ENCODE peak calls at places on chromosomes 3 and 15, in nine cellular contexts. P is progenitor cell of endocrine pancreas, L is right atrium auricular region, M is lower lobe of right lung, F is cardiac muscle cell, W is adrenal gland, A is IMR-90, D is NB4, I is MCF 10A. J is an unnamed sample.

GRCh38 chr15:45948226-45948625 is 313.4 kb downstream of the SQOR start:
- DNase-seq in P (no peak), L (no peak), M (no peak), F (no peak), W (no peak), A (no peak), D (no peak), I (no peak), J (no peak)

GRCh38 chr3:71339049-71339448 is 244.5 kb downstream of the FOXP1 start:
- DNase-seq in P (no peak), L (no peak), M (no peak), F (no peak), W (no peak), A (no peak), D (no peak), I (no peak), J (no peak)

GRCh38 chr3:194738254-194739093 is 52.8 kb downstream of the FAM43A start:
- DNase-seq in P (no peak), L (no peak), M (no peak), F (no peak), W (peak), A (peak), D (no peak), I (peak), J (no peak)

GRCh38 chr15:82129769-82130168 is 84.0 kb upstream of the MEX3B start:
- DNase-seq in P (no peak), L (no peak), M (no peak), F (no peak), W (no peak), A (peak), D (no peak), I (no peak), J (no peak)

GRCh38 chr3:107825556-107825955 is 265.3 kb downstream of the CD47 start:
- DNase-seq in P (no peak), L (no peak), M (no peak), F (no peak), W (no peak), A (no peak), D (no peak), I (no peak), J (no peak)

GRCh38 chr3:113329757-113330156 is 111.5 kb downstream of the CFAP44 start:
- DNase-seq in P (no peak), L (no peak), M (no peak), F (no peak), W (no peak), A (peak), D (no peak), I (no peak), J (no peak)

GRCh38 chr15:97961067-97961954 is 808 bp downstream of the ARRDC4 start:
- DNase-seq in P (peak), L (no peak), M (peak), F (peak), W (peak), A (peak), D (peak), I (peak), J (no peak)

GRCh38 chr15:70025413-70026296 is 72.1 kb downstream of the TLE3 start:
- DNase-seq in P (no peak), L (no peak), M (no peak), F (no peak), W (no peak), A (no peak), D (no peak), I (no peak), J (peak)

GRCh38 chr15:22866066-22866465 is 27.6 kb downstream of the NIPA2 start:
- DNase-seq in P (no peak), L (no peak), M (no peak), F (no peak), W (no peak), A (peak), D (peak), I (no peak), J (no peak)

GRCh38 chr3:127019449-127019848 is 36.5 kb downstream of the PLXNA1 start:
- DNase-seq in P (no peak), L (no peak), M (no peak), F (no peak), W (no peak), A (peak), D (no peak), I (no peak), J (no peak)

GRCh38 chr3:16060945-16061344 is 113.5 kb upstream of the GALNT15 start:
- DNase-seq in P (no peak), L (peak), M (no peak), F (no peak), W (peak), A (peak), D (no peak), I (peak), J (no peak)

GRCh38 chr3:132837615-132838014 is 115.4 kb upstream of the NPHP3 start:
- DNase-seq in P (no peak), L (no peak), M (no peak), F (no peak), W (no peak), A (no peak), D (no peak), I (no peak), J (no peak)

GRCh38 chr3:133209871-133210550 is 171.8 kb downstream of the TMEM108 start:
- DNase-seq in P (no peak), L (no peak), M (no peak), F (no peak), W (no peak), A (peak), D (peak), I (no peak), J (no peak)

GRCh38 chr3:48426944-48427629 is 2.8 kb downstream of the PLXNB1 start:
- DNase-seq in P (no peak), L (no peak), M (no peak), F (no peak), W (no peak), A (no peak), D (no peak), I (no peak), J (no peak)

GRCh38 chr15:40930430-40931299 is 1.5 kb downstream of the DLL4 start:
- DNase-seq in P (peak), L (no peak), M (peak), F (peak), W (peak), A (peak), D (peak), I (peak), J (no peak)

GRCh38 chr15:58241872-58242271 is 103.7 kb downstream of the AQP9 start:
- DNase-seq in P (no peak), L (no peak), M (no peak), F (peak), W (no peak), A (no peak), D (no peak), I (no peak), J (no peak)

GRCh38 chr3:180059351-180059750 is 22.6 kb upstream of the PEX5L start:
- DNase-seq in P (no peak), L (no peak), M (no peak), F (no peak), W (no peak), A (peak), D (no peak), I (peak), J (no peak)

GRCh38 chr15:70558406-70559222 is 204.7 kb downstream of the UACA start:
- DNase-seq in P (no peak), L (no peak), M (no peak), F (no peak), W (no peak), A (no peak), D (no peak), I (no peak), J (no peak)

GRCh38 chr3:15610083-15610482 is 8.5 kb downstream of the BTD start:
- DNase-seq in P (no peak), L (no peak), M (peak), F (no peak), W (peak), A (peak), D (peak), I (peak), J (peak)

GRCh38 chr3:191499307-191500125 is 38.6 kb downstream of the PYDC2 start:
- DNase-seq in P (no peak), L (no peak), M (no peak), F (peak), W (peak), A (peak), D (peak), I (peak), J (no peak)

GRCh38 chr3:147360936-147361670 is 45.2 kb downstream of the ZIC4 start:
- DNase-seq in P (no peak), L (no peak), M (no peak), F (no peak), W (no peak), A (no peak), D (no peak), I (no peak), J (no peak)

GRCh38 chr3:93979850-93980677 is at the start of gene ARL13B:
- DNase-seq in P (peak), L (peak), M (peak), F (peak), W (peak), A (peak), D (peak), I (peak), J (peak)
- TF ChIP-seq CTCF in P (no peak), L (no peak), M (no peak), F (no peak), W (no peak), A (no peak), D (no peak), I (no peak), J (no peak)

GRCh38 chr15:56146756-56147155 is 96.9 kb downstream of the RFX7 start:
- DNase-seq in P (no peak), L (no peak), M (no peak), F (no peak), W (no peak), A (peak), D (no peak), I (no peak), J (no peak)
- TF ChIP-seq CTCF in P (no peak), L (no peak), M (no peak), F (no peak), W (no peak), A (no peak), D (no peak), I (no peak), J (no peak)

GRCh38 chr15:73683624-73684536 is at the start of gene CD276:
- DNase-seq in P (peak), L (peak), M (peak), F (peak), W (peak), A (peak), D (peak), I (peak), J (no peak)
- TF ChIP-seq CTCF in P (peak), L (peak), M (peak), F (peak), W (no peak), A (peak), D (no peak), I (no peak), J (no peak)

GRCh38 chr3:5226783-5227182 is 39.3 kb downstream of the EDEM1 start:
- DNase-seq in P (no peak), L (no peak), M (no peak), F (peak), W (no peak), A (peak), D (peak), I (peak), J (no peak)
- TF ChIP-seq CTCF in P (peak), L (peak), M (peak), F (peak), W (peak), A (peak), D (peak), I (no peak), J (peak)

GRCh38 chr15:48680841-48681240 is 35.3 kb upstream of the FBN1 start:
- DNase-seq in P (no peak), L (no peak), M (no peak), F (no peak), W (no peak), A (peak), D (no peak), I (peak), J (no peak)
- TF ChIP-seq CTCF in P (no peak), L (no peak), M (no peak), F (no peak), W (no peak), A (no peak), D (no peak), I (no peak), J (no peak)

DNA sequence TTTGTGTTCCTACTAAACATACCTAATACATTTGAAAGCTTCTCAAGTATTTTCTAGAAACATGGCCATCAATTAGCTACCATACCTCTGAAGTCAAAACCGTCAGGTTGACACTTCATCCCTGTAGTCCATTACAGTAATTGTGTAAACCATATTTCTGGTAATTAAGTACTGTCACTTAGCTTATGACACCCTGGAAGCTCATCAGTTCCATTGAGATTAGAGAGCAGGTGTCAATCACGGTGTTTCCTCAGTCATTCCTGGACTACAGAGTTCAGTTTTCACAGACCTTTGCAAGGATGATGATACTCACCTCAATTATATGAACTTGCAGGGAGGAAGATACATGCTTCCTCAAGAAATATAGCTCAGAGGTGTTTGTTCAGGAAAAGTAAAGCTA is 552.0 kb downstream of the SI start:
- DNase-seq in P (no peak), L (no peak), M (no peak), F (no peak), W (no peak), A (no peak), D (no peak), I (no peak), J (no peak)
- TF ChIP-seq CTCF in P (no peak), L (no peak), M (no peak), F (no peak), W (no peak), A (no peak), D (no peak), I (no peak), J (no peak)

DNA sequence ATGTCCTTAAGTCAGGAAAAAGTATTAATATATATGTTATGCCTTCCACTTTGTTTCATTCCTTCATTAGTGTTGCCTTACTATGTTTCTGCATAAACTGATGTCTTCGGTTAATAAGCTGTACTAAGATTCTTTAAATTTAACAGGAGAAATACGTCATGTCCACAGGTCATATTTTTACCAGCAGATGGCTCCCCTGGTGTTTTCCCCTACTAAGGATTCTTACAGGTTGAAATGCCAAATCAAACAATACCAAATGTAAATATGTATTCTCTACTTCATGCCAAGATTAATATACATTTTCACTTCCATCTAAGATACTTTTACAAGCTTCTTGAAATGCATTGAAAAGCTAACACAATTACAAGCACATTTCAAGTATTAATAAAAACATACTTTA is 1602.1 kb downstream of the SI start:
- DNase-seq in P (no peak), L (no peak), M (no peak), F (peak), W (no peak), A (no peak), D (peak), I (peak), J (no peak)
- TF ChIP-seq CTCF in P (peak), L (no peak), M (no peak), F (no peak), W (no peak), A (no peak), D (no peak), I (no peak), J (no peak)

GRCh38 chr3:119831022-119831421 is 49.1 kb downstream of the NR1I2 start:
- DNase-seq in P (no peak), L (no peak), M (no peak), F (no peak), W (no peak), A (no peak), D (no peak), I (peak), J (no peak)
- TF ChIP-seq CTCF in P (no peak), L (no peak), M (no peak), F (peak), W (no peak), A (peak), D (no peak), I (no peak), J (no peak)

GRCh38 chr15:76330281-76330680 is 6.3 kb upstream of the ISL2 start:
- DNase-seq in P (no peak), L (peak), M (no peak), F (peak), W (peak), A (peak), D (peak), I (peak), J (no peak)
- TF ChIP-seq CTCF in P (peak), L (peak), M (peak), F (peak), W (peak), A (peak), D (peak), I (peak), J (peak)